ENCODE peak calls at places on chromosomes 4 and X, in eight cellular contexts. Z, B, V, W, N, T, D and R are unnamed samples.

GRCh38 chr4:20248155-20248558 is 3.5 kb upstream of the SLIT2 start:
- DNase-seq in Z (no peak), B (peak), V (peak), W (no peak), N (peak), T (no peak), D (no peak), R (no peak)

GRCh38 chr4:48340276-48340904 is 939 bp upstream of the SLAIN2 start:
- DNase-seq in Z (peak), B (peak), V (no peak), W (no peak), N (no peak), T (no peak), D (no peak), R (no peak)

GRCh38 chr4:76059750-76060149 is 14.8 kb upstream of the ART3 start:
- DNase-seq in Z (no peak), B (peak), V (no peak), W (no peak), N (no peak), T (no peak), D (no peak), R (no peak)

GRCh38 chrX:11770320-11770719 is 12.3 kb downstream of the MSL3 start:
- DNase-seq in Z (peak), B (peak), V (peak), W (no peak), N (peak), T (peak), D (peak), R (peak)

GRCh38 chr4:61716437-61716836 is 516.3 kb downstream of the ADGRL3 start:
- DNase-seq in Z (no peak), B (no peak), V (no peak), W (no peak), N (no peak), T (no peak), D (no peak), R (no peak)

GRCh38 chr4:25154594-25155265 is 5.5 kb downstream of the SEPSECS start:
- DNase-seq in Z (peak), B (no peak), V (peak), W (no peak), N (no peak), T (no peak), D (no peak), R (peak)

GRCh38 chr4:95572304-95572991 is 23.7 kb upstream of the UNC5C start:
- DNase-seq in Z (peak), B (no peak), V (no peak), W (peak), N (no peak), T (peak), D (no peak), R (peak)

GRCh38 chrX:18545771-18546170 is 120.4 kb downstream of the CDKL5 start:
- DNase-seq in Z (no peak), B (no peak), V (peak), W (no peak), N (no peak), T (no peak), D (no peak), R (no peak)

GRCh38 chr4:104457308-104457981 is 37.2 kb downstream of the CXXC4 start:
- DNase-seq in Z (no peak), B (no peak), V (no peak), W (no peak), N (no peak), T (no peak), D (no peak), R (no peak)

GRCh38 chr4:8181844-8182243 is 17.2 kb upstream of the SH3TC1 start:
- DNase-seq in Z (peak), B (no peak), V (no peak), W (peak), N (no peak), T (no peak), D (no peak), R (peak)

GRCh38 chr4:139794158-139794954 is 128.7 kb downstream of the MGST2 start:
- DNase-seq in Z (no peak), B (peak), V (no peak), W (no peak), N (no peak), T (no peak), D (no peak), R (no peak)

GRCh38 chr4:122898370-122899150 is 23.8 kb downstream of the NUDT6 start:
- DNase-seq in Z (no peak), B (peak), V (no peak), W (no peak), N (peak), T (no peak), D (no peak), R (no peak)

GRCh38 chrX:13180807-13181206 is 136.4 kb upstream of the FAM9C start:
- DNase-seq in Z (no peak), B (peak), V (no peak), W (no peak), N (no peak), T (no peak), D (no peak), R (no peak)

GRCh38 chrX:25206761-25207160 is 191.0 kb upstream of the ARX start:
- DNase-seq in Z (no peak), B (peak), V (no peak), W (no peak), N (no peak), T (no peak), D (no peak), R (no peak)

GRCh38 chrX:30060718-30061117 is 154.6 kb upstream of the MAGEB2 start:
- DNase-seq in Z (no peak), B (peak), V (no peak), W (no peak), N (peak), T (peak), D (no peak), R (no peak)

GRCh38 chr4:47031713-47032404 is 492 bp downstream of the GABRB1 start:
- DNase-seq in Z (peak), B (no peak), V (no peak), W (no peak), N (no peak), T (no peak), D (no peak), R (no peak)

GRCh38 chr4:8861576-8862279 is 9.9 kb downstream of the HMX1 start:
- DNase-seq in Z (no peak), B (no peak), V (no peak), W (no peak), N (no peak), T (no peak), D (no peak), R (no peak)

GRCh38 chr4:158869761-158870160 is 100.9 kb downstream of the FNIP2 start:
- DNase-seq in Z (no peak), B (no peak), V (no peak), W (no peak), N (no peak), T (no peak), D (no peak), R (no peak)

GRCh38 chr4:129583868-129584267 is 487.9 kb downstream of the C4orf33 start:
- DNase-seq in Z (no peak), B (no peak), V (no peak), W (no peak), N (no peak), T (no peak), D (no peak), R (no peak)

GRCh38 chr4:40672528-40673522 is 43.2 kb upstream of the RBM47 start:
- DNase-seq in Z (no peak), B (peak), V (peak), W (peak), N (peak), T (peak), D (no peak), R (no peak)

GRCh38 chrX:12319955-12320354 is 181.7 kb downstream of the FRMPD4 start:
- DNase-seq in Z (no peak), B (no peak), V (no peak), W (no peak), N (no peak), T (no peak), D (no peak), R (no peak)

GRCh38 chr4:38876636-38877035 is 9.0 kb downstream of the FAM114A1 start:
- DNase-seq in Z (no peak), B (no peak), V (no peak), W (no peak), N (no peak), T (no peak), D (no peak), R (no peak)

GRCh38 chr4:185541251-185541671 is 6.0 kb upstream of the PDLIM3 start:
- DNase-seq in Z (peak), B (no peak), V (no peak), W (peak), N (no peak), T (peak), D (peak), R (no peak)

GRCh38 chr4:124206779-124207605 is 505.5 kb downstream of the ANKRD50 start:
- DNase-seq in Z (no peak), B (peak), V (no peak), W (no peak), N (no peak), T (no peak), D (no peak), R (no peak)

GRCh38 chrX:56343664-56344063 is 111.5 kb downstream of the KLF8 start:
- DNase-seq in Z (no peak), B (no peak), V (no peak), W (no peak), N (no peak), T (no peak), D (no peak), R (no peak)

GRCh38 chr4:128517739-128518510 is 230.3 kb upstream of the PGRMC2 start:
- DNase-seq in Z (peak), B (peak), V (peak), W (peak), N (peak), T (peak), D (peak), R (peak)

GRCh38 chr4:82852751-82853053 is 38.3 kb downstream of the SEC31A start:
- DNase-seq in Z (no peak), B (no peak), V (peak), W (no peak), N (no peak), T (no peak), D (no peak), R (no peak)

GRCh38 chr4:158200214-158200613 is 10.1 kb upstream of the TMEM144 start:
- DNase-seq in Z (no peak), B (no peak), V (no peak), W (no peak), N (no peak), T (no peak), D (no peak), R (no peak)

GRCh38 chr4:72896515-72896914 is 173.0 kb downstream of the COX18 start:
- DNase-seq in Z (no peak), B (peak), V (peak), W (no peak), N (no peak), T (peak), D (no peak), R (no peak)

GRCh38 chrX:133542476-133542875 is 127.2 kb upstream of the GPC4 start:
- DNase-seq in Z (no peak), B (no peak), V (no peak), W (no peak), N (no peak), T (no peak), D (no peak), R (no peak)

GRCh38 chrX:40058719-40059118 is 39.0 kb downstream of the BCOR start:
- DNase-seq in Z (peak), B (no peak), V (no peak), W (peak), N (no peak), T (no peak), D (no peak), R (peak)

GRCh38 chrX:55451125-55451524 is 802 bp upstream of the MAGEH1 start:
- DNase-seq in Z (no peak), B (no peak), V (no peak), W (no peak), N (no peak), T (no peak), D (no peak), R (no peak)

GRCh38 chrX:121496966-121497365 is 449.6 kb downstream of the GLUD2 start:
- DNase-seq in Z (no peak), B (no peak), V (no peak), W (no peak), N (no peak), T (no peak), D (no peak), R (no peak)

GRCh38 chr4:187128971-187129370 is 405.3 kb upstream of the FAT1 start:
- DNase-seq in Z (no peak), B (peak), V (no peak), W (no peak), N (no peak), T (no peak), D (no peak), R (no peak)

GRCh38 chrX:20857746-20858145 is 516.5 kb upstream of the CNKSR2 start:
- DNase-seq in Z (no peak), B (no peak), V (no peak), W (no peak), N (no peak), T (no peak), D (no peak), R (no peak)

GRCh38 chr4:21009956-21010355 is 309.7 kb downstream of the PACRGL start:
- DNase-seq in Z (no peak), B (no peak), V (no peak), W (no peak), N (no peak), T (no peak), D (no peak), R (no peak)

GRCh38 chrX:46571423-46572294 is 1.9 kb upstream of the CHST7 start:
- DNase-seq in Z (no peak), B (no peak), V (peak), W (no peak), N (no peak), T (no peak), D (no peak), R (no peak)

GRCh38 chr4:151676301-151676700 is 84.5 kb downstream of the GATB start:
- DNase-seq in Z (no peak), B (peak), V (no peak), W (no peak), N (peak), T (no peak), D (no peak), R (no peak)

GRCh38 chr4:139223682-139224317 is 46.8 kb upstream of the ELF2 start:
- DNase-seq in Z (no peak), B (peak), V (no peak), W (no peak), N (no peak), T (peak), D (no peak), R (no peak)

DNA sequence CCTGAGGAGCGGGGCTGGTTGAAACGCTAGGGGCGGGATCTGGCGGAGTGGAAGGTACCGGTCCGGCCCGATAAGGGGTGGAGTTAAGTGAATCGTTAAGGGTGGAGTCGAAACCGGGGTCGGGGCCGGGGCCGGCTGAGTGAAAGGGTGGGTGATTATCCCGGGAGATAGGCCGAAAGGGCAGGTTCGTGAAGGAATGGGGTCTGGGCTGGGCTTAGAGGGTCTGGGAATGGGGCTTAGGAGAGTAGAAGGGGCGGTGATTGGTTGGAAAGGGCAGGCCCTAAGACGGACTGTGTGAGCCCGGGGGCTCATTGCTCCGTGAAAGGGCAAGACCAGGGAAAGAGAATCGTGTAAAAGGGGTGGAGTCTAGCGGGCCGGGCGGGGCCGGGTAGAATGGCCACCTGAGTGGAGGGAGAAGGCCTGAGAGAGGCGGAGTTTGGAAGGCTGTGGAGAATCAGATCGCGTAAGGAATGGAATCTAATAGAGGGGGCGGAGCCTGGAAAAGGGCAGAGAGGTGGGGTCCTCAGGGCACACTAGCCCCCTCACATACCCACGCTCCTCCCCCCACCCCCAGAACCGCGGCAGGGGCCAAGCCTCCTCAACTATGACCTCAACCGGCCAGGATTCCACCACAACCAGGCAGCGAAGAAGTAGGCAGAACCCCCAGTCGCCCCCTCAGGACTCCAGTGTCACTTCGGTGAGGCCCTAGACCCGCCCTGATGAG is 384 bp downstream of the HDAC6 start:
- DNase-seq in Z (peak), B (peak), V (peak), W (peak), N (peak), T (peak), D (peak), R (peak)
- TF ChIP-seq POLR2A in Z (peak), B (peak), V (peak), W (peak), N (peak), T (no peak), D (peak), R (no peak)

GRCh38 chr4:5753766-5754528 is 42.9 kb downstream of the EVC start:
- DNase-seq in Z (no peak), B (peak), V (no peak), W (no peak), N (peak), T (no peak), D (no peak), R (no peak)
- TF ChIP-seq POLR2A in Z (no peak), B (no peak), V (no peak), W (no peak), N (no peak), T (no peak), D (no peak), R (no peak)

GRCh38 chrX:129932792-129933321 is 26.9 kb downstream of the UTP14A start:
- DNase-seq in Z (peak), B (no peak), V (no peak), W (peak), N (no peak), T (peak), D (peak), R (no peak)

GRCh38 chrX:129932137-129932791 is 26.3 kb downstream of the UTP14A start:
- DNase-seq in Z (peak), B (peak), V (peak), W (peak), N (peak), T (peak), D (peak), R (peak)

GRCh38 chrX:129933700-129934099 is 27.7 kb downstream of the UTP14A start:
- DNase-seq in Z (no peak), B (no peak), V (no peak), W (no peak), N (no peak), T (no peak), D (no peak), R (no peak)

GRCh38 chrX:129930941-129931410 is 25.0 kb downstream of the UTP14A start:
- DNase-seq in Z (no peak), B (no peak), V (no peak), W (no peak), N (no peak), T (peak), D (no peak), R (no peak)

GRCh38 chrX:129931411-129932136 is 25.6 kb downstream of the UTP14A start:
- DNase-seq in Z (peak), B (peak), V (peak), W (peak), N (peak), T (peak), D (peak), R (peak)
- TF ChIP-seq POLR2A in Z (peak), B (peak), V (no peak), W (peak), N (no peak), T (no peak), D (no peak), R (no peak)

DNA sequence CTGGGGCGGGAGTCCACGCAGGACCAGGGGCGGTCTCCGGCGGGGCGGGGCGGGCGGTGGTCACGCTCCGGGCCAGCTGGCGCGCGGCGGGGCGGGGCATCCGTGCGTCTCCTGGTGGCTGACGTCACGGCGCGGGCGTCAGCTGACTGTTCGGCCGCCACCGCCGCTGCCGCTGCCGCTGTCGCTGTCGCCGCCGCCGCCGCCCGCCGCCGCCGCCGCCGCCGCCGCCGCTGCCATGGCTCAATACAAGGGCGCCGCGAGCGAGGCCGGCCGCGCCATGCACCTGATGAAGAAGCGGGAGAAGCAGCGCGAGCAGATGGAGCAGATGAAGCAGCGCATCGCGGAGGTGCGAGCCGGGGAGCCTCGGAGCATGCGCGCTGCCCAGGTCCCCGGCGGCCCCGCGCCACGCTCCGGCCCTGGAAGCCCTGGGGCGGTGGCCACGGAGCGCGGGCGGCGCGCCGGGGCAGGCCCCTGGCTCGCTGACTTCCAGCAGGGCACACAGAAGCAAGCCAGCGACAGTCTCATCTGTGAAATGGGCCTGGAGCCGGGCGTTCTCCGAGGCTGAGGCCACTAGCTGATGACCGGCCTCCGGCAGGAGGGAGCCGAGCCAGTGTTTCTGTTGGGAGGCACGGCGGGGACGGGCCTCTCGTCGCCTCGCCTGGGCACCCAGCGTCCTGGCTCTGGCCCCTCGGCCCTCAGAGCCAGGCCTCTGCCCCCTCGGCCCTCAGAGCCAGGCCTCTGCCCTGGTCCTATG is at the start of gene FAM50A:
- DNase-seq in Z (peak), B (peak), V (no peak), W (peak), N (no peak), T (peak), D (peak), R (peak)
- TF ChIP-seq POLR2A in Z (no peak), B (no peak), V (no peak), W (peak), N (no peak), T (no peak), D (peak), R (no peak)

DNA sequence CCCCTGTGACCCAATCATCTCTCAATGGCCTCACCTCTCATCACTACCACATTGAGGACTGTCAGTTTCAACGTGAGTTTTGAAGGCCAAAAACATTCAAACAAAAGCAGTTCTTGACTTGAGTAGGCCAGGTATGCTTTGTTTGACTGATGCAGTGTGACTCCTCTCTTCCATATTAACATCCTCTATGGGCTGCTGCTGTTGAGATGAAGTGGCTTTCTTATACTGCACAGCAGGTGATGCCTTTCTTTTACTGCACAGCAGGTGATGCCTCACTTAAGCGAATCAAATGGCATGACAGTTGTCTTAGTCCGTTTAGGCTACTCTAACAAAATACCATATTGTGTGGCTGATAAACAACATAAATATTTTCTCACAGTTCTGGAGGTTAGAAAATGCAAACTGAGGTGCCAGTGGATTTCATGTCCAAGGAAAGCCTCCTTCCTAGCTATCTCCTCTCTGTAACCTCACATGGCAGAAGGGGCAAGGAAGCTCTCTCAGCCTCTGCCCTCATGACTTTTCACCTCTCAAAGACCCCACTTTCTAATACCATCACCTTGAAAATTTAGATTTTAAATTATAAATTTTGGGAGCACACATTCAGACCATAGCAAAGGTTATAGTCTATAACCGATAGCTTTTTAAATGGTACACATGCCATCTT is 2267.9 kb upstream of the AGA start:
- DNase-seq in Z (no peak), B (no peak), V (no peak), W (no peak), N (no peak), T (no peak), D (no peak), R (no peak)
- TF ChIP-seq POLR2A in Z (no peak), B (no peak), V (no peak), W (no peak), N (no peak), T (no peak), D (no peak), R (no peak)